ENCODE peak calls at places on chromosomes 2 and 18, in five cellular contexts. One of them, this sample, is unnamed.

GRCh38 chr2:205403244-205403845 is 279.0 kb upstream of the NRP2 start:
- DNase-seq in HCT116: no peak
- DNase-seq in cardiac muscle cell: peak; percentile 31
- DNase-seq in sigmoid colon: no peak
- DNase-seq in Calu3: no peak
- DNase-seq in this sample: no peak

GRCh38 chr18:23071285-23071684 is 64.0 kb upstream of the CABLES1 start:
- DNase-seq in HCT116: no peak
- DNase-seq in cardiac muscle cell: peak; percentile 33
- DNase-seq in sigmoid colon: peak; percentile 70
- DNase-seq in Calu3: no peak
- DNase-seq in this sample: no peak

GRCh38 chr2:16240459-16240858 is 300.1 kb downstream of the MYCN start:
- DNase-seq in HCT116: no peak
- DNase-seq in cardiac muscle cell: no peak
- DNase-seq in sigmoid colon: no peak
- DNase-seq in Calu3: no peak
- DNase-seq in this sample: no peak

GRCh38 chr18:58502628-58503027 is 126.3 kb downstream of the ALPK2 start:
- DNase-seq in HCT116: no peak
- DNase-seq in cardiac muscle cell: no peak
- DNase-seq in sigmoid colon: no peak
- DNase-seq in Calu3: no peak
- DNase-seq in this sample: no peak

GRCh38 chr2:28346587-28346986 is 46.1 kb upstream of the FOSL2 start:
- DNase-seq in HCT116: no peak
- DNase-seq in cardiac muscle cell: no peak
- DNase-seq in sigmoid colon: peak; percentile 76
- DNase-seq in Calu3: no peak
- DNase-seq in this sample: no peak

GRCh38 chr2:188291142-188291616 is 495 bp upstream of the GULP1 start:
- DNase-seq in HCT116: no peak
- DNase-seq in cardiac muscle cell: peak; percentile 35
- DNase-seq in sigmoid colon: no peak
- DNase-seq in Calu3: peak; percentile 18
- DNase-seq in this sample: no peak

GRCh38 chr2:11364565-11364887 is 20.1 kb upstream of the ROCK2 start:
- DNase-seq in HCT116: no peak
- DNase-seq in cardiac muscle cell: no peak
- DNase-seq in sigmoid colon: no peak
- DNase-seq in Calu3: no peak
- DNase-seq in this sample: no peak

GRCh38 chr2:200026312-200026711 is 70.9 kb downstream of the MAIP1 start:
- DNase-seq in HCT116: no peak
- DNase-seq in cardiac muscle cell: no peak
- DNase-seq in sigmoid colon: no peak
- DNase-seq in Calu3: no peak
- DNase-seq in this sample: no peak

GRCh38 chr18:75823376-75823950 is 396.0 kb upstream of the SMIM21 start:
- DNase-seq in HCT116: no peak
- DNase-seq in cardiac muscle cell: no peak
- DNase-seq in sigmoid colon: no peak
- DNase-seq in Calu3: no peak
- DNase-seq in this sample: no peak

DNA sequence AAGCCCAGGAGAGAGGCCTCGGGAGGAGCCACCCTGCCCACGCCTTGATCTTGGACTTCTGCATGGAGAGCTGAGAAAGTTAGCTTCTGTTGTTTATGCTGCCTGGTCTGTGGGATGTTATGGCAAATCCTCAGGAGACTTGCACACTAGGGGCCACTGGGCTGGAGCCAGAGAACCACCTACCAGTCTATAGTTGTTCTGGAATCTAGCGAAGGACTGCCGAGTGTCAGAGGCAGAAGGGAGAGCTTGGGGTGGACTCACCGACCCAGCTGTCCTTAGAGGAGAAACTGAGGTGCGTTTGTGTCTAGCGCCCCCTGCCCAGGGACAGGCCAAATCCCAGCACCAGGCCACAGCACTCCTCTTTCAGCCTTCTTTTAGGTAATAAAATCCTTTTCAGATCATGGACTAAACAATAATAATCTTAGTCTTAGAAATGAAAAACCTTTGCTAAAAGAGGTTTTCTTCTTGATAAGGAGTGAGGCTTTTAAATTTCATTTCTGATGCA is 398.7 kb upstream of the SALL3 start:
- DNase-seq in HCT116: no peak
- DNase-seq in cardiac muscle cell: no peak
- DNase-seq in sigmoid colon: no peak
- DNase-seq in Calu3: no peak
- DNase-seq in this sample: no peak
- TF ChIP-seq CTCF in HCT116: no peak
- TF ChIP-seq CTCF in cardiac muscle cell: no peak
- TF ChIP-seq CTCF in sigmoid colon: no peak
- TF ChIP-seq CTCF in Calu3: no peak
- TF ChIP-seq CTCF in this sample: no peak

DNA sequence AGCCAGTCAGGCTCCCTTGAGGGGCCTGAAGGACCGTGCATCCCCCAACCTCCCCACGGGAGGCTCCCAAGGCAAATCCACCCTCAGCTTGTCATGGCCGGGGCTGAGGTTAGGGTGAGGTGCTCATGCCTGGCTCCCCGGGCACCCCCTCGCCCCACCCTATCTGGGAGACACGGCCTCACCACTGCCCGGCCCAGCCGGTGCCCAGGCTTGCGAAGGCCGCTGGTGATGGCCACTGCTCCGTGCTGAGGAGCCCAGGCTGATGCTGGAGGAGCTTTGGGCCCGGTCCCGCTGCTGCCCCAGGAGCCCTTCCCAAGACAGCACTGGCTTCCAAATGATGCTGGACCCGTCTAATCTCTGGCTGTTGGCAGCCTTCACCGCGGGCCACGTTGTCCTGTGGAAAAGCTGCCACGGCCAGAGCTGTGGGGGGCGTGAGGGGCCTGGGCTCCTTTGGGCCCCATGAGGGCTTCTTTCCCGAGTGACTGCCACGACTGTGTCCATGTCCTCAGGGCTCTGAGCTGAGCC is 135.7 kb upstream of the CTDP1 start:
- DNase-seq in HCT116: no peak
- DNase-seq in cardiac muscle cell: no peak
- DNase-seq in sigmoid colon: no peak
- DNase-seq in Calu3: no peak
- DNase-seq in this sample: no peak
- TF ChIP-seq CTCF in HCT116: no peak
- TF ChIP-seq CTCF in cardiac muscle cell: no peak
- TF ChIP-seq CTCF in sigmoid colon: no peak
- TF ChIP-seq CTCF in Calu3: no peak
- TF ChIP-seq CTCF in this sample: no peak

DNA sequence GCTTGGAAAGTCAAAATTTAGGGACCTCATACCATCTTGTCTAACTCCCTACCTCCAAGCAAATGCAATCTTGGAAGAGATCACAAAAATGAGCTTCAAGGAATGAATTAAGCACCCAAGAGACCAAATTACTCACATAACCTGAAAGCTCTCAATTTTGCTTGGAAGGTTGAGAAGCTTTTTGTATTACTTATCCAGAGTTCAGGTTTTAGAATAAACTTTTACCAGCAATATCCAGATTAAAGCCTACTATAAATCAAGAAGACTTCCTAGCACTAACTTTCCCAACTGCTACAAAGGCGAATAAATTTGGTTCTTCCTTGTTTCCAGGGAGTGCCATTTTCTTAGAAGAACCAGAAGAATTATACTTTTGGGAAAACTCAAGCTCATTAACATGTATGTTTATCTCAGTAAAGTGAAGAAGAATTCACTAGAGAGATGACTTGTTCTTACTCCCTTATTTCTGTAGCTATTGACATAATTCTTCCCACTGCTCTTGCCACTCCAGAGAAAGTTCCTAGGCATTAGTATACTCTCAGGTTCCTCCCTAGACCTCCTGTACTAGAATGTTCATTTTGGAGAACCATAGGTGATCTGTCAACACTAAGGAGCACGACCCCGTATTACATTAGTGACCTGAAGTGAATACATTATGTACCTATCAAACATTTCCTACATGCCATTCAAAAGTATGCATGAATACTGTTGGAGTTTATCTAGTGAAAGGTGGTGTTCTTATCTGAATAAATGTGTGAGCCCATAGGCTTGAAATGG is 18.0 kb upstream of the STPG4 start:
- DNase-seq in HCT116: no peak
- DNase-seq in cardiac muscle cell: no peak
- DNase-seq in sigmoid colon: no peak
- DNase-seq in Calu3: no peak
- DNase-seq in this sample: no peak
- TF ChIP-seq CTCF in HCT116: no peak
- TF ChIP-seq CTCF in cardiac muscle cell: no peak
- TF ChIP-seq CTCF in sigmoid colon: no peak
- TF ChIP-seq CTCF in Calu3: no peak
- TF ChIP-seq CTCF in this sample: no peak

GRCh38 chr2:71276311-71277158 is 49.6 kb upstream of the PAIP2B start:
- DNase-seq in HCT116: peak; percentile 84
- DNase-seq in cardiac muscle cell: peak; percentile 89
- DNase-seq in sigmoid colon: peak; percentile 88
- DNase-seq in Calu3: peak; percentile 98
- DNase-seq in this sample: peak; percentile 95
- TF ChIP-seq CTCF in HCT116: no peak
- TF ChIP-seq CTCF in cardiac muscle cell: peak; percentile 9
- TF ChIP-seq CTCF in sigmoid colon: peak; percentile 10
- TF ChIP-seq CTCF in Calu3: no peak
- TF ChIP-seq CTCF in this sample: no peak

GRCh38 chr2:109268916-109269315 is 139.9 kb downstream of the SH3RF3 start:
- DNase-seq in HCT116: no peak
- DNase-seq in cardiac muscle cell: no peak
- DNase-seq in sigmoid colon: peak; percentile 48
- DNase-seq in Calu3: no peak
- DNase-seq in this sample: no peak
- TF ChIP-seq CTCF in HCT116: no peak
- TF ChIP-seq CTCF in cardiac muscle cell: no peak
- TF ChIP-seq CTCF in sigmoid colon: no peak
- TF ChIP-seq CTCF in Calu3: no peak
- TF ChIP-seq CTCF in this sample: no peak